ENCODE peak calls at places on chromosomes 7 and 10, in five cellular contexts. Q, H, D, U and V are unnamed samples.

GRCh38 chr7:130900471-130901076 is 166.6 kb upstream of the KLF14 start:
- DNase-seq in Q (no peak), H (no peak), D (no peak), U (no peak), V (no peak)

GRCh38 chr10:62759599-62760175 is 44.8 kb upstream of the ADO start:
- DNase-seq in Q (no peak), H (no peak), D (no peak), U (no peak), V (no peak)

GRCh38 chr7:87600130-87601124 is at the start of gene ABCB1:
- DNase-seq in Q (peak), H (peak), D (no peak), U (peak), V (peak)

GRCh38 chr10:43816351-43817321 is 168.0 kb upstream of the ZNF32 start:
- DNase-seq in Q (peak), H (no peak), D (peak), U (peak), V (peak)

GRCh38 chr10:1894912-1895311 is 157.6 kb upstream of the ADARB2 start:
- DNase-seq in Q (no peak), H (no peak), D (no peak), U (no peak), V (no peak)

GRCh38 chr10:31650010-31650409 is 278.6 kb downstream of the ARHGAP12 start:
- DNase-seq in Q (peak), H (peak), D (no peak), U (peak), V (peak)

GRCh38 chr7:69419928-69420327 is 178.3 kb upstream of the AUTS2 start:
- DNase-seq in Q (peak), H (no peak), D (no peak), U (no peak), V (no peak)

GRCh38 chr7:84218681-84219080 is 24.1 kb upstream of the SEMA3A start:
- DNase-seq in Q (peak), H (no peak), D (no peak), U (peak), V (no peak)

GRCh38 chr10:71878327-71879034 is 27.4 kb upstream of the PSAP start:
- DNase-seq in Q (no peak), H (no peak), D (no peak), U (no peak), V (no peak)

GRCh38 chr10:110460111-110460809 is 37.4 kb upstream of the DUSP5 start:
- DNase-seq in Q (peak), H (peak), D (no peak), U (no peak), V (no peak)